ENCODE peak calls at places on chromosomes 4 and X, in six cellular contexts. B is non-pigmented ciliary epithelial cell; M is A549; F is activated T-cell treated with anti-CD3 and anti-CD28 coated beads, Interleukin-2, amount 50 U/mL, for 24 hours; Q is activated T-helper 1 cell treated with anti-CD3 and anti-CD28 coated beads, Interleukin-12 subunit alpha, Interleukin-12 subunit beta, Interleukin-2, Interleukin-4 antibody, amounts not matched to agents 30 ng/mL and 10 ng/mL and 1 ng/mL, durations not matched to agents 14 hours and 24 hours and 36 hours; P is right lobe of liver. Z is an unnamed sample.

GRCh38 chr4:629916-630641 is 4.7 kb downstream of the PDE6B start:
- DNase-seq in B (no peak), M (no peak), F (no peak), Q (no peak), P (no peak), Z (no peak)

GRCh38 chrX:3549442-3549875 is 164.0 kb downstream of the PRKX start:
- DNase-seq in B (no peak), M (peak; percentile 9), F (no peak), Q (no peak), P (no peak), Z (no peak)

GRCh38 chr4:76725039-76725438 is 172.9 kb downstream of the SOWAHB start:
- DNase-seq in B (no peak), M (no peak), F (no peak), Q (no peak), P (no peak), Z (no peak)

GRCh38 chrX:150768132-150768485 is 74.9 kb downstream of the MTMR1 start:
- DNase-seq in B (no peak), M (no peak), F (no peak), Q (no peak), P (no peak), Z (no peak)

GRCh38 chrX:65706041-65706828 is 38.8 kb downstream of the MSN start:
- DNase-seq in B (no peak), M (peak; percentile 30), F (peak; percentile 73), Q (no peak), P (peak; percentile 37), Z (peak; percentile 59)

GRCh38 chr4:81512945-81513584 is 41.4 kb upstream of the RASGEF1B start:
- DNase-seq in B (no peak), M (no peak), F (no peak), Q (no peak), P (no peak), Z (no peak)

GRCh38 chrX:74246524-74246923 is 57.5 kb upstream of the ZCCHC13 start:
- DNase-seq in B (no peak), M (peak; percentile 27), F (no peak), Q (no peak), P (no peak), Z (no peak)

GRCh38 chrX:154113729-154114128 is 16.2 kb upstream of the MECP2 start:
- DNase-seq in B (no peak), M (no peak), F (no peak), Q (no peak), P (no peak), Z (no peak)

GRCh38 chr4:59247032-59247431 is 1953.1 kb upstream of the ADGRL3 start:
- DNase-seq in B (no peak), M (no peak), F (no peak), Q (no peak), P (no peak), Z (no peak)

GRCh38 chr4:20698382-20698781 is 1.9 kb upstream of the PACRGL start:
- DNase-seq in B (no peak), M (no peak), F (no peak), Q (no peak), P (no peak), Z (no peak)

GRCh38 chr4:156128616-156129015 is 174.9 kb upstream of the CTSO start:
- DNase-seq in B (no peak), M (no peak), F (no peak), Q (no peak), P (no peak), Z (no peak)

Z was measured in T1000.